ENCODE peak calls at places on chromosomes 3 and 15, in four cellular contexts. Q is mesendoderm, S is IMR-90, L is H9. P is an unnamed sample.

GRCh38 chr3:129490273-129490675 is 38.2 kb upstream of the RHO start:
- DNase-seq in Q (peak; percentile 92), L (peak; percentile 90), S (peak; percentile 97), P (peak; percentile 73)

GRCh38 chr15:50828610-50829206 is 63.2 kb upstream of the SPPL2A start:
- DNase-seq in L (no peak), Q (peak; percentile 60), S (peak; percentile 86), P (no peak)

GRCh38 chr3:156769661-156770654 is 56.2 kb upstream of the LEKR1 start:
- DNase-seq in S (no peak), Q (no peak), L (no peak), P (no peak)

GRCh38 chr3:44003801-44004200 is 237.9 kb upstream of the TOPAZ1 start:
- DNase-seq in L (no peak), Q (no peak), S (no peak), P (no peak)

GRCh38 chr15:74400915-74401757 is 32.6 kb downstream of the SEMA7A start:
- DNase-seq in L (no peak), Q (no peak), S (no peak), P (no peak)

GRCh38 chr3:185823280-185824044 is 1.4 kb downstream of the IGF2BP2 start:
- DNase-seq in Q (peak; percentile 60), L (no peak), S (peak; percentile 41), P (peak; percentile 69)

GRCh38 chr15:64507293-64507802 is 47.0 kb downstream of the ZNF609 start:
- DNase-seq in Q (no peak), S (peak; percentile 92), L (no peak), P (no peak)

GRCh38 chr3:81549831-81550230 is 211.6 kb downstream of the GBE1 start:
- DNase-seq in Q (no peak), L (no peak), S (no peak), P (no peak)

GRCh38 chr3:185558395-185558794 is 6.0 kb upstream of the LIPH start:
- DNase-seq in S (no peak), Q (no peak), L (no peak), P (no peak)

GRCh38 chr3:133864616-133865015 is 31.1 kb downstream of the RAB6B start:
- DNase-seq in S (no peak), Q (no peak), L (no peak), P (no peak)
- H4K5ac ChIP-seq in S (no peak overlapping the region), Q (no peak overlapping the region), L (no peak overlapping the region), P (no peak overlapping the region)

GRCh38 chr15:28932361-28932760 is 46.6 kb downstream of the APBA2 start:
- DNase-seq in L (no peak), Q (no peak), S (no peak), P (no peak)
- H4K5ac ChIP-seq in L (no peak overlapping the region), Q (no peak overlapping the region), S (no peak overlapping the region), P (no peak overlapping the region)

GRCh38 chr15:42144841-42145375 is 11.5 kb downstream of the PLA2G4F start:
- DNase-seq in S (no peak), L (no peak), Q (no peak), P (no peak)
- H4K5ac ChIP-seq in S (no peak overlapping the region), L (no peak overlapping the region), Q (no peak overlapping the region), P (no peak overlapping the region)

DNA sequence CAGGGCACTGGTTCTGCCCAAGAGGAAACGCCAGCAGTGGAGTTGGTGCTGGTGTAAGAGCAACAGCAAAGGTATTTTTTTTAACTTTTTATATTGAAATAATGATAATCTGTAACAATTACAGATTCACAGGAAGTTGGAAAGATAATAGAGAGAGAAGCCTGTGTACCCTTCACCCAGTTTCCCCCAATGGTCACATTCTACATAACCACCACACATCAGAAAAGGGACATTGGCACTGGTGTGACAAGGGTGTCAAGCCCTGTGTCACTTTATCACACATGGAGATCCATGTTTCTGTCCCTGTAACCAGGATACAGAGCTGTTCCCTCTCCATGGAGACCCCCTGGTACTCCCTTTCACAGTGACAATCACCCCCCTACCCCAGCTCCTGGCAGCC is 9.1 kb upstream of the PLXNA1 start:
- DNase-seq in S (no peak), Q (no peak), L (no peak), P (no peak)
- H4K5ac ChIP-seq in S (no peak overlapping the region), Q (no peak overlapping the region), L (no peak overlapping the region), P (no peak overlapping the region)

DNA sequence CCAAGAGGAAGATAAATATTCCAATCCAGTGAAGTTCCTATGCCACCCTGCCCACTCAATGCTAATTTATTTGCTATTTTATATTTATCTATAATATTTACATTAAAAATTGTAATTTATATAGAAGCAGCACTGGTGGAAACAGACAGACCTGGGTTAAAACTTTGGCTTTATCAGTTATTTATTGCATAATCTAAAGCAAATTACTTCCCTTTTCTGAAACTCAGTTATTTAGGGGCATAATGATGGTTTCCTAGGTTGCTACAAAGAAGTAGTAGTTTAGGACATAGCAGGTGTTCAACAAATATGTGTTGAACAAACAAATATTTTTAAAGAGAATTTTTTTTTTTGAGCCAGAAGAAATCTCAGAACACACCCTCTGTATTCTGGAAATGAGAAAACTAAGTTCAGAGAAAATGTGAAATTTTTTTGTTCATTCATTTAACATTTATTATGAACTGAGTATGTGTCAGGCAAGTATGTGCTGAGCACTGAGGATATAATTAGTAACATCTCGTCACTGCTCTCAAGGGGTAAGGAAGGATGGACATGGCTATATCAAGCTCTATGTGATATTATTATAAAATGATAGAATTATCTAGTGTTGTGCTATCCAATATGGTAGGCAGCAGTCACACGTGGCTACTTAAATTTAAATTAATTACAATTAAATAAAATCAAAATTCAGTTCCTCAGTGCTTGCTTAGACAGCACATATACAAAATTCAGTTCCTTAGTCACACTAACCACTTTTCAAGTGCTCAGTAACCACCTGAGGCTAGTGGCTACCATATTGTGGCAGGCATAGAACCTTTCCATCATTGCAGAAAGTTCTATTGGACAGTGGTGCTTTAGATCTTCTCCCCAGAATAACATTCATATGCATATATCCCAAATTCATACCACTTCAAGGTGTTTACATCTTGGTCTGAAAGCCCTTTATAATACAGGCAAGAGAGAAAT is 7.0 kb upstream of the UBE2Q2 start:
- DNase-seq in Q (no peak), L (no peak), S (no peak), P (no peak)
- H4K5ac ChIP-seq in Q (no peak overlapping the region), L (no peak overlapping the region), S (no peak overlapping the region), P (no peak overlapping the region)

GRCh38 chr3:33057320-33058298 is 39.3 kb downstream of the GLB1 start:
- DNase-seq in Q (no peak), L (no peak), S (no peak), P (no peak)
- H4K5ac ChIP-seq in Q (no peak overlapping the region), L (no peak overlapping the region), S (no peak overlapping the region), P (no peak overlapping the region)

GRCh38 chr3:141913150-141913811 is 36.8 kb downstream of the ATP1B3 start:
- DNase-seq in Q (peak; percentile 79), S (peak; percentile 62), L (no peak), P (no peak)

GRCh38 chr3:141904203-141904602 is 27.8 kb downstream of the ATP1B3 start:
- DNase-seq in Q (no peak), L (no peak), S (no peak), P (no peak)

GRCh38 chr3:141905129-141905528 is 28.7 kb downstream of the ATP1B3 start:
- DNase-seq in Q (no peak), S (peak; percentile 19), L (no peak), P (no peak)

GRCh38 chr3:141914311-141914710 is 37.9 kb downstream of the ATP1B3 start:
- DNase-seq in Q (no peak), S (peak; percentile 23), L (no peak), P (no peak)

DNA sequence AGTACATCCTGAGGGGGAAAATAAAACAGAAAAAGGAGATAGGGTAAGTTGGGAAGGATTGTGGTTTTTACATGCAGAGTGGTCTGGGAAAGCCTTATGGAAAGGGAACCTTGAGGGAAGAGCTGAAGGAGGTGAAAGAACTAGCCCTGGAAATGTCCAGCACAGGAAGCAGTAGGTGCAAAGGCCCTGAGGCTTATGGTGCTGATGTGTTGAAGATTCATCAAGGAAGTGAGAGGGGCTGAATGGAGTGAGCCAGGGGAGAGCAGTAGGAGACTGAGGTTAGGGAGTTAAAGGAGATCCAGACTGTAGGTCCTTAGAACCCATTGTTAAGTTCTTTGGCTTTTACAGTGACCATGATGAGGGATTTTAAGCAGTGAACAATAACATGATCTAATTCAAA is 33.0 kb downstream of the ATP1B3 start:
- DNase-seq in L (no peak), Q (no peak), S (no peak), P (no peak)
- H4K5ac ChIP-seq in L (no peak overlapping the region), Q (no peak overlapping the region), S (no peak overlapping the region), P (no peak overlapping the region)

DNA sequence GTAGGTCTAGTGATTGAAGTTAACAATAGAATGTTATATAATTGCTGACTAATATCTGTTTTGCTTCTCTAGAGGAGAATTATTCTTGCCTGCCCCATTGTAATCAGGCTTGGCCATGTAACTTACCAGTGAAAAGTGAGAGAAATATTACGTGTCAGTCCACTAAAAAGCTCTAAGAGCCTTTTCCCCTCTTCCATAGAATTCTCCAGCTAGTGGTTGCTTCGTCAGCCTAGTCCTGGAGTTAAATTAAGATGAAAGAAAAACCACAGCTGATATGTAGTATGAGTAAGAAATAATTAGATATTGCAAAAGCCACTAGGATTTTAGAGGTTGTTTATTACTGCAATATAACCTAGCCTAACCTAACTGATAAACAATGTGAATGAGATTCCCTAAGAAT is 244.9 kb downstream of the ZNF385D start:
- DNase-seq in S (no peak), L (no peak), Q (no peak), P (no peak)
- H4K5ac ChIP-seq in S (no peak overlapping the region), L (no peak overlapping the region), Q (no peak overlapping the region), P (no peak overlapping the region)

GRCh38 chr3:126990890-126991289 is 8.0 kb downstream of the PLXNA1 start:
- DNase-seq in Q (no peak), L (no peak), S (no peak), P (no peak)
- H4K5ac ChIP-seq in Q (no peak overlapping the region), L (no peak overlapping the region), S (no peak overlapping the region), P (no peak overlapping the region)

GRCh38 chr3:67389176-67389575 is 265.2 kb downstream of the SUCLG2 start:
- DNase-seq in S (no peak), L (no peak), Q (no peak), P (no peak)
- H4K5ac ChIP-seq in S (no peak overlapping the region), L (no peak overlapping the region), Q (no peak overlapping the region), P (no peak overlapping the region)

P was measured in H1.